ENCODE peak calls at places on chromosomes 7 and 10, in ten cellular contexts. U, Z, W, Y, L, K, R, C, Q and O are unnamed samples.

GRCh38 chr7:53302511-53303246 is 267.2 kb downstream of the POM121L12 start:
- DNase-seq in U (no peak), Z (no peak), W (no peak), Y (no peak), L (no peak), K (no peak), R (no peak), C (no peak), Q (no peak), O (no peak)

GRCh38 chr7:17844514-17845196 is 95.6 kb downstream of the SNX13 start:
- DNase-seq in U (no peak), Z (no peak), W (no peak), Y (no peak), L (no peak), K (no peak), R (no peak), C (no peak), Q (no peak), O (peak)

GRCh38 chr10:6017781-6018354 is 40.5 kb upstream of the IL15RA start:
- DNase-seq in U (no peak), Z (no peak), W (no peak), Y (no peak), L (no peak), K (no peak), R (no peak), C (no peak), Q (no peak), O (no peak)

GRCh38 chr7:40507166-40507565 is 372.4 kb downstream of the SUGCT start:
- DNase-seq in U (no peak), Z (peak), W (no peak), Y (no peak), L (no peak), K (no peak), R (no peak), C (no peak), Q (no peak), O (no peak)

GRCh38 chr7:158842486-158842885 is 13.2 kb upstream of the ESYT2 start:
- DNase-seq in U (no peak), Z (no peak), W (no peak), Y (no peak), L (no peak), K (no peak), R (no peak), C (no peak), Q (no peak), O (no peak)

GRCh38 chr7:29564455-29565185 is 985 bp downstream of the PRR15 start:
- DNase-seq in U (no peak), Z (peak), W (no peak), Y (no peak), L (peak), K (no peak), R (peak), C (no peak), Q (no peak), O (peak)

GRCh38 chr7:30474893-30475292 is 3.7 kb downstream of the NOD1 start:
- DNase-seq in U (no peak), Z (no peak), W (no peak), Y (no peak), L (no peak), K (no peak), R (no peak), C (no peak), Q (no peak), O (no peak)

GRCh38 chr7:1536105-1536767 is 5.7 kb downstream of the MAFK start:
- DNase-seq in U (no peak), Z (no peak), W (no peak), Y (no peak), L (no peak), K (no peak), R (no peak), C (no peak), Q (no peak), O (no peak)

GRCh38 chr7:78472519-78472918 is 673.9 kb downstream of the PHTF2 start:
- DNase-seq in U (no peak), Z (no peak), W (no peak), Y (no peak), L (peak), K (no peak), R (no peak), C (no peak), Q (no peak), O (peak)

GRCh38 chr7:139696547-139696946 is 81.3 kb downstream of the HIPK2 start:
- DNase-seq in U (no peak), Z (no peak), W (no peak), Y (no peak), L (no peak), K (no peak), R (no peak), C (no peak), Q (no peak), O (no peak)

GRCh38 chr7:3429981-3430380 is 128.9 kb downstream of the SDK1 start:
- DNase-seq in U (no peak), Z (no peak), W (no peak), Y (no peak), L (no peak), K (no peak), R (no peak), C (no peak), Q (no peak), O (no peak)

GRCh38 chr7:111561659-111561908 is 708 bp downstream of the IMMP2L start:
- DNase-seq in U (no peak), Z (no peak), W (no peak), Y (no peak), L (no peak), K (no peak), R (no peak), C (peak), Q (no peak), O (no peak)

GRCh38 chr7:5550831-5551230 is 127.2 kb upstream of the TNRC18 start:
- DNase-seq in U (no peak), Z (no peak), W (no peak), Y (no peak), L (no peak), K (no peak), R (no peak), C (no peak), Q (no peak), O (no peak)

GRCh38 chr7:147089608-147090007 is 973.0 kb downstream of the CNTNAP2 start:
- DNase-seq in U (no peak), Z (no peak), W (no peak), Y (no peak), L (no peak), K (no peak), R (no peak), C (no peak), Q (no peak), O (no peak)

GRCh38 chr7:134201569-134202261 is 74.6 kb downstream of the LRGUK start:
- DNase-seq in U (no peak), Z (no peak), W (no peak), Y (no peak), L (no peak), K (no peak), R (no peak), C (no peak), Q (no peak), O (no peak)

GRCh38 chr10:110460111-110460809 is 37.4 kb upstream of the DUSP5 start:
- DNase-seq in U (peak), Z (peak), W (no peak), Y (no peak), L (peak), K (no peak), R (peak), C (no peak), Q (no peak), O (no peak)

GRCh38 chr7:22001345-22002004 is 55.8 kb upstream of the CDCA7L start:
- DNase-seq in U (peak), Z (peak), W (no peak), Y (no peak), L (peak), K (no peak), R (peak), C (peak), Q (no peak), O (peak)

GRCh38 chr7:12607134-12607533 is 36.6 kb downstream of the SCIN start:
- DNase-seq in U (no peak), Z (no peak), W (no peak), Y (no peak), L (no peak), K (no peak), R (no peak), C (no peak), Q (no peak), O (no peak)

GRCh38 chr10:120495226-120495625 is 38.2 kb downstream of the PLPP4 start:
- DNase-seq in U (no peak), Z (no peak), W (no peak), Y (no peak), L (no peak), K (no peak), R (no peak), C (no peak), Q (no peak), O (no peak)

GRCh38 chr7:16652255-16652583 is 6.2 kb downstream of the BZW2 start:
- DNase-seq in U (no peak), Z (no peak), W (no peak), Y (no peak), L (no peak), K (no peak), R (no peak), C (no peak), Q (no peak), O (no peak)

GRCh38 chr7:97731736-97732370 is at the start of gene TAC1:
- DNase-seq in U (no peak), Z (no peak), W (no peak), Y (no peak), L (no peak), K (no peak), R (no peak), C (no peak), Q (no peak), O (no peak)

GRCh38 chr10:119734396-119735332 is 8.8 kb downstream of the INPP5F start:
- DNase-seq in U (no peak), Z (peak), W (no peak), Y (no peak), L (no peak), K (no peak), R (no peak), C (no peak), Q (no peak), O (no peak)

GRCh38 chr10:93542358-93542791 is 24.1 kb upstream of the FFAR4 start:
- DNase-seq in U (no peak), Z (no peak), W (no peak), Y (no peak), L (no peak), K (no peak), R (peak), C (no peak), Q (no peak), O (no peak)

GRCh38 chr10:88505265-88505664 is 77.9 kb downstream of the RNLS start:
- DNase-seq in U (no peak), Z (no peak), W (no peak), Y (no peak), L (no peak), K (no peak), R (no peak), C (no peak), Q (no peak), O (no peak)

GRCh38 chr10:4656576-4657194 is 169.3 kb upstream of the AKR1E2 start:
- DNase-seq in U (peak), Z (peak), W (no peak), Y (no peak), L (peak), K (peak), R (no peak), C (peak), Q (peak), O (peak)

GRCh38 chr10:124566981-124567835 is 105.6 kb downstream of the LHPP start:
- DNase-seq in U (no peak), Z (no peak), W (no peak), Y (no peak), L (no peak), K (no peak), R (no peak), C (no peak), Q (no peak), O (no peak)

GRCh38 chr10:112649492-112650152 is 202.6 kb downstream of the VTI1A start:
- DNase-seq in U (no peak), Z (no peak), W (no peak), Y (no peak), L (no peak), K (no peak), R (no peak), C (no peak), Q (no peak), O (no peak)

GRCh38 chr10:106508920-106509319 is 655.6 kb downstream of the SORCS1 start:
- DNase-seq in U (no peak), Z (no peak), W (no peak), Y (no peak), L (no peak), K (no peak), R (no peak), C (no peak), Q (no peak), O (no peak)

GRCh38 chr7:106770191-106770590 is 94.9 kb upstream of the PIK3CG start:
- DNase-seq in U (no peak), Z (peak), W (no peak), Y (no peak), L (peak), K (no peak), R (no peak), C (no peak), Q (no peak), O (no peak)

GRCh38 chr7:27351137-27351536 is 108.5 kb downstream of the EVX1 start:
- DNase-seq in U (no peak), Z (no peak), W (no peak), Y (no peak), L (no peak), K (no peak), R (no peak), C (no peak), Q (no peak), O (no peak)

GRCh38 chr10:58107506-58107905 is 160.2 kb downstream of the IPMK start:
- DNase-seq in U (no peak), Z (no peak), W (no peak), Y (no peak), L (peak), K (no peak), R (peak), C (no peak), Q (no peak), O (peak)